ENCODE peak calls at places on chromosomes 2 and 18, in four cellular contexts. X is cardiac muscle cell, O is astrocyte of the spinal cord, B is GM23338. E is an unnamed sample.

GRCh38 chr2:231617059-231617926 is 24.6 kb downstream of the TEX44 start:
- DNase-seq in X (no peak), B (no peak), O (no peak), E (no peak)

GRCh38 chr2:154425999-154426398 is 272.5 kb upstream of the KCNJ3 start:
- DNase-seq in O (no peak), B (no peak), X (peak), E (no peak)

GRCh38 chr2:69635426-69635825 is 8.1 kb downstream of the AAK1 start:
- DNase-seq in O (no peak), B (no peak), X (no peak), E (no peak)

GRCh38 chr18:8620845-8621244 is 11.6 kb downstream of the RAB12 start:
- DNase-seq in B (no peak), X (no peak), O (no peak), E (no peak)

GRCh38 chr2:31354837-31355236 is 59.7 kb downstream of the XDH start:
- DNase-seq in O (peak), B (peak), X (no peak), E (peak)

GRCh38 chr2:230658877-230659652 is 53.6 kb upstream of the CAB39 start:
- DNase-seq in X (no peak), B (no peak), O (no peak), E (no peak)

GRCh38 chr2:96815326-96816126 is 542 bp upstream of the CNNM3 start:
- DNase-seq in B (peak), X (no peak), O (peak), E (peak)

GRCh38 chr2:126979039-126979438 is 80.3 kb downstream of the TEX51 start:
- DNase-seq in O (no peak), B (no peak), X (no peak), E (no peak)

GRCh38 chr2:36403675-36404230 is 48.2 kb downstream of the CRIM1 start:
- DNase-seq in B (no peak), X (no peak), O (peak), E (peak)

GRCh38 chr2:23988371-23988770 is 21.5 kb upstream of the MFSD2B start:
- DNase-seq in X (no peak), B (no peak), O (no peak), E (peak)

GRCh38 chr18:12890500-12890899 is 6.5 kb upstream of the PTPN2 start:
- DNase-seq in X (no peak), O (no peak), B (peak), E (no peak)
- TF ChIP-seq CTCF in X (peak), O (peak), B (peak), E (peak)

GRCh38 chr2:75606851-75607798 is 39.5 kb upstream of the MRPL19 start:
- DNase-seq in B (no peak), X (no peak), O (peak), E (peak)

GRCh38 chr2:75607988-75608683 is 38.4 kb upstream of the MRPL19 start:
- DNase-seq in X (no peak), O (peak), B (peak), E (no peak)

GRCh38 chr2:75609937-75610508 is 36.6 kb upstream of the MRPL19 start:
- DNase-seq in X (no peak), O (peak), B (no peak), E (peak)

GRCh38 chr2:75609334-75609689 is 37.3 kb upstream of the MRPL19 start:
- DNase-seq in O (no peak), X (no peak), B (no peak), E (no peak)

GRCh38 chr2:75608684-75609333 is 37.8 kb upstream of the MRPL19 start:
- DNase-seq in B (peak), X (peak), O (peak), E (peak)
- H3K4me3 ChIP-seq in B (peak), X (peak), O (peak), E (peak)

DNA sequence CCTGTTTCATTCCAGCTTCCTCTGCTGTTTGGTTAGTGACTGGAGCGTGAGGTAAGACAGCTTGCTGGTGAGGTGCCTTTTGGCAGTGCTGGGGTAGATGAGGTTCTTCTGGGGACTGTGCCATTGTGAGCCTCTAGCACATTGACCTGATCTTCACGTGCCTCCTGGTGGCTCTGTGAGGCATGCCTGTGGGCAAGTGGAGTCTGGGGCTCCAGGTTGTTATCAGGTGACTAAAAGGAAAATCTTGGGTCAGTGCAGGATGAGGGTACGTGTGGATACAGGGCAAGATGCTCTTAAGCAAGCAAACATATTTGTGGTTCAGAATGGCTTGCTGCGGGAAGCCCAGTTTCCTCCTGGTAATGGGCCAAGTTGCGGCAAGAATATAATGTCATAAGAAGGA is 75.4 kb downstream of the FHOD3 start:
- DNase-seq in O (peak), X (no peak), B (no peak), E (peak)
- TF ChIP-seq CTCF in O (peak), X (peak), B (peak), E (peak)

GRCh38 chr18:34158881-34159690 is 65.6 kb downstream of the NOL4 start:
- DNase-seq in X (peak), B (peak), O (peak), E (peak)

GRCh38 chr18:34159691-34160185 is 65.0 kb downstream of the NOL4 start:
- DNase-seq in O (no peak), X (no peak), B (no peak), E (no peak)
- H3K4me3 ChIP-seq in O (peak), X (peak), B (peak), E (no peak)

GRCh38 chr2:15577071-15577706 is 14.5 kb upstream of the DDX1 start:
- DNase-seq in X (peak), B (peak), O (peak), E (peak)

GRCh38 chr2:15580451-15580850 is 11.2 kb upstream of the DDX1 start:
- DNase-seq in O (no peak), X (no peak), B (no peak), E (no peak)

GRCh38 chr2:15582153-15582552 is 9.5 kb upstream of the DDX1 start:
- DNase-seq in B (no peak), X (no peak), O (no peak), E (peak)

GRCh38 chr2:15582645-15583340 is 8.9 kb upstream of the DDX1 start:
- DNase-seq in X (no peak), O (no peak), B (no peak), E (peak)

GRCh38 chr2:15579641-15580040 is 12.0 kb upstream of the DDX1 start:
- DNase-seq in O (no peak), X (no peak), B (peak), E (no peak)
- TF ChIP-seq CTCF in O (no peak), X (no peak), B (no peak), E (no peak)

GRCh38 chr2:236001166-236001828 is 166.9 kb downstream of the GBX2 start:
- DNase-seq in X (no peak), O (no peak), B (no peak), E (no peak)

GRCh38 chr2:235996419-235996818 is 171.8 kb downstream of the GBX2 start:
- DNase-seq in O (no peak), B (no peak), X (no peak), E (no peak)

GRCh38 chr2:235999011-235999410 is 169.2 kb downstream of the GBX2 start:
- DNase-seq in B (no peak), O (no peak), X (no peak), E (no peak)

GRCh38 chr2:236001854-236002253 is 166.3 kb downstream of the GBX2 start:
- DNase-seq in B (no peak), X (no peak), O (no peak), E (peak)
- H3K4me3 ChIP-seq in B (no peak), X (no peak), O (no peak), E (no peak)

DNA sequence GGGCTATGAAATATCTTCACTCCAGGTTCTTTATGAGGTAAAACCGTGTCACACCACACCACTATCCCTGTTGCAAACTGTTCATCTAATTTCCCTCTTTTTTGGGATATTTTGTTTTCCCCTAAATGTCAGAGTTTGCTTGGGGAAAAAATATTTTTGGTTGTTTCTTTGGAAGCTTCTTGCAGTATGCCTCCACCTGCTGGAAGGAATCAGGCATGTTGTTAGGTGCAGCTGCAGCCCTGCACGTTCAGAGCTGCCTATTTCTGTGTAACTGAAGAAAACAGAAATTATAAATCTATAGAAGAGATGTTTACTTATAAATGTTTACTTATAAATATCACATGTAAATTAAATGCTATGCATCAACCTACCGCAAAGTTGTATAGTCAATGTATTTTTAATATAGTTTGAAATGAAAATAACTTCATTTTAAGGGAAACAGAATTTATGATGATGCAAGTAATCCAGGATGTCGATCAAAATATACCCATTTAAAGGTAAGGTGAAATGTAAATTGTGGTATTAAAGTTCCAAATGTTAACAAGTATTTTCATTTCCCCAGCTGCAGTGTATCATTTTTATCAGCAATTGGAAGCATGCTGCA is 238.0 kb downstream of the ZNF516 start:
- DNase-seq in O (peak), B (peak), X (peak), E (peak)
- TF ChIP-seq CTCF in O (peak), B (peak), X (peak), E (peak)

DNA sequence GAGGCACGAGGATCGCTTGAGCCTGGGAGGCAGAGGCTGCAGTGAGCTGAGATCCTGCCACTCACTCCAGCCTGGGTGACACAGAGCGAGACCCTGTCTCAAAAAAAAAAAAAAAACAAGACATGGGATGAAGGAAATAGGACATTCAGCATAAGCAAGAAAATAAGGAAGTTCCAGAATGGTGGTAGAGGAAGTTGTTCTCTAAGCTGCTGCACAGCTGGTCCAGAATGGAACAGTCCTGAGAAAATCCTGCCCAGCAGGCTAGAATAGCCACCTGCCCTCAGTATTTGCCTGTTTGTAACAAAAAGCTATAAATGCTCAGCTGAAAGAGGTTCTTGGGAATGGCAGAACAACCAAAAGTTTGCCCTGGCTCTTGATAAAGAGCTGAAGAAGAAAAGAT is 11.1 kb upstream of the MAPRE3 start:
- DNase-seq in X (no peak), O (no peak), B (no peak), E (no peak)
- H3K4me3 ChIP-seq in X (no peak), O (no peak), B (no peak), E (no peak)